ENCODE peak calls at places on chromosomes 1 and 21, in four cellular contexts. B is left colon, N is fibroblast of pulmonary artery, C is pancreas. F is an unnamed sample.

GRCh38 chr1:109634771-109635750 is 15.4 kb downstream of the AMPD2 start:
- DNase-seq in C (no peak), N (no peak), B (no peak), F (no peak)

GRCh38 chr1:28341591-28341990 is 12.8 kb downstream of the MED18 start:
- DNase-seq in N (peak; percentile 24), C (no peak), B (no peak), F (no peak)

GRCh38 chr21:38956791-38957571 is 151.3 kb downstream of the ETS2 start:
- DNase-seq in B (peak; percentile 56), C (no peak), N (no peak), F (peak; percentile 61)

GRCh38 chr1:205235921-205236320 is 8.2 kb downstream of the TMCC2 start:
- DNase-seq in B (no peak), N (no peak), C (no peak), F (no peak)

GRCh38 chr1:167777253-167777618 is 55.5 kb downstream of the MPZL1 start:
- DNase-seq in B (no peak), N (no peak), C (no peak), F (no peak)

GRCh38 chr21:36385233-36385908 is at the start of gene CHAF1B:
- DNase-seq in B (peak; percentile 85), N (peak; percentile 72), C (peak; percentile 91), F (peak; percentile 85)

GRCh38 chr1:36223373-36223995 is 759 bp upstream of the THRAP3 start:
- DNase-seq in N (peak; percentile 74), B (no peak), C (no peak), F (no peak)

GRCh38 chr1:71589005-71589404 is 508.2 kb upstream of the ZRANB2 start:
- DNase-seq in C (no peak), N (no peak), B (no peak), F (no peak)

GRCh38 chr1:43304771-43305300 is 4.1 kb downstream of the TIE1 start:
- DNase-seq in C (no peak), B (no peak), N (no peak), F (no peak)

GRCh38 chr1:111582644-111583618 is 36.7 kb upstream of the RAP1A start:
- DNase-seq in C (no peak), N (no peak), B (no peak), F (no peak)

GRCh38 chr1:234997201-234998173 is 131.2 kb downstream of the TOMM20 start:
- DNase-seq in B (peak; percentile 87), N (peak; percentile 100), C (peak; percentile 93), F (peak; percentile 95)

GRCh38 chr1:3162483-3162882 is 93.5 kb downstream of the PRDM16 start:
- DNase-seq in N (no peak), C (no peak), B (no peak), F (no peak)

GRCh38 chr1:180530501-180530900 is 28.1 kb upstream of the ACBD6 start:
- DNase-seq in N (peak; percentile 92), B (no peak), C (no peak), F (no peak)

GRCh38 chr1:12384836-12385456 is 155.1 kb downstream of the VPS13D start:
- DNase-seq in N (no peak), C (no peak), B (no peak), F (no peak)

GRCh38 chr1:193417945-193418744 is 231.7 kb upstream of the B3GALT2 start:
- DNase-seq in N (peak; percentile 53), B (no peak), C (no peak), F (no peak)

F was measured in stomach.